ENCODE peak calls at places on chromosomes 13 and 19, in four cellular contexts. M is HFF-Myc, J is MCF 10A, C is T-helper 9 cell. Q is an unnamed sample.

GRCh38 chr13:31912641-31913401 is 118.8 kb upstream of the FRY start:
- DNase-seq in C (no peak), J (no peak), M (no peak), Q (no peak)

GRCh38 chr13:67392014-67392413 is 161.9 kb upstream of the PCDH9 start:
- DNase-seq in J (no peak), M (no peak), C (no peak), Q (no peak)

GRCh38 chr19:6738726-6739389 is 622 bp upstream of the TRIP10 start:
- DNase-seq in M (peak), J (peak), C (peak), Q (no peak)

GRCh38 chr13:49082653-49083536 is 107.2 kb downstream of the FNDC3A start:
- DNase-seq in M (no peak), J (peak), C (no peak), Q (no peak)

GRCh38 chr19:32576790-32577189 is 4.2 kb upstream of the PDCD5 start:
- DNase-seq in J (no peak), M (no peak), C (no peak), Q (no peak)

GRCh38 chr13:99725644-99726043 is 224.4 kb downstream of the TM9SF2 start:
- DNase-seq in C (no peak), J (no peak), M (no peak), Q (no peak)

GRCh38 chr13:67372868-67373464 is 142.8 kb upstream of the PCDH9 start:
- DNase-seq in J (no peak), C (no peak), M (no peak), Q (no peak)

GRCh38 chr19:39264306-39265290 is 3.6 kb upstream of the IFNL2 start:
- DNase-seq in J (no peak), C (no peak), M (no peak), Q (no peak)

GRCh38 chr19:7356899-7357627 is 8.3 kb downstream of the ARHGEF18 start:
- DNase-seq in J (no peak), M (no peak), C (no peak), Q (no peak)

GRCh38 chr13:79070343-79070974 is 335.6 kb downstream of the RBM26 start:
- DNase-seq in M (no peak), C (no peak), J (no peak), Q (no peak)

GRCh38 chr19:29001006-29001921 is 211.7 kb downstream of the UQCRFS1 start:
- DNase-seq in M (no peak), J (no peak), C (no peak), Q (no peak)

GRCh38 chr13:113970810-113971470 is 2.9 kb downstream of the C13orf46 start:
- DNase-seq in C (no peak), J (peak), M (no peak), Q (no peak)

GRCh38 chr13:74825170-74825948 is 656.6 kb downstream of the TBC1D4 start:
- DNase-seq in M (peak), J (peak), C (no peak), Q (no peak)

GRCh38 chr13:24271611-24272451 is 37.5 kb upstream of the C1QTNF9 start:
- DNase-seq in M (no peak), C (peak), J (peak), Q (peak)

GRCh38 chr19:17332677-17333581 is 1.7 kb downstream of the ANO8 start:
- DNase-seq in M (peak), J (peak), C (no peak), Q (no peak)